ENCODE peak calls at places on chromosomes 7 and 10, in seven cellular contexts. Y is upper lobe of right lung; L is NCI-H1105; N is HCT116; H is cardiac fibroblast; I is Peyer's patch; Q is activated T-helper 2 cell treated with anti-CD3 and anti-CD28 coated beads, Interferon-gamma antibody, Interleukin-2, Interleukin-4, amounts not matched to agents 10 μg/mL and 5 μg/mL and 100 μg/mL, durations not matched to agents 14 hours and 24 hours and 36 hours. C is an unnamed sample.

GRCh38 chr10:133327651-133328357 is 8.9 kb downstream of the CALY start:
- DNase-seq in Y (no peak), L (no peak), N (no peak), H (no peak), I (no peak), Q (no peak), C (no peak)

GRCh38 chr7:115754226-115754625 is 276.3 kb downstream of the TFEC start:
- DNase-seq in Y (no peak), L (no peak), N (no peak), H (no peak), I (no peak), Q (no peak), C (no peak)

GRCh38 chr10:128063736-128064614 is 62.2 kb downstream of the MKI67 start:
- DNase-seq in Y (peak; percentile 75), L (no peak), N (no peak), H (no peak), I (peak; percentile 50), Q (no peak), C (no peak)

GRCh38 chr7:106015586-106016218 is 52.6 kb downstream of the CDHR3 start:
- DNase-seq in Y (no peak), L (no peak), N (no peak), H (no peak), I (no peak), Q (no peak), C (no peak)

GRCh38 chr7:104054362-104054761 is 64.9 kb upstream of the RELN start:
- DNase-seq in Y (no peak), L (no peak), N (no peak), H (no peak), I (no peak), Q (no peak), C (no peak)

GRCh38 chr10:102642553-102643345 is 1.5 kb upstream of the TRIM8 start:
- DNase-seq in Y (peak; percentile 84), L (peak; percentile 44), N (peak; percentile 29), H (peak; percentile 89), I (peak; percentile 82), Q (no peak), C (no peak)

GRCh38 chr7:90006988-90007387 is 147.3 kb upstream of the STEAP1 start:
- DNase-seq in Y (no peak), L (no peak), N (no peak), H (no peak), I (no peak), Q (no peak), C (no peak)

GRCh38 chr10:3273966-3274365 is 101.4 kb upstream of the PITRM1 start:
- DNase-seq in Y (no peak), L (no peak), N (no peak), H (no peak), I (no peak), Q (no peak), C (no peak)

GRCh38 chr7:139646566-139646965 is 123.1 kb downstream of the CLEC2L start:
- DNase-seq in Y (no peak), L (no peak), N (no peak), H (no peak), I (no peak), Q (no peak), C (no peak)

GRCh38 chr7:100567751-100568175 is 5.9 kb downstream of the SAP25 start:
- DNase-seq in Y (peak; percentile 66), L (no peak), N (no peak), H (no peak), I (no peak), Q (no peak), C (no peak)

GRCh38 chr10:11617233-11617632 is 5.8 kb upstream of the USP6NL start:
- DNase-seq in Y (no peak), L (no peak), N (no peak), H (no peak), I (no peak), Q (no peak), C (no peak)

GRCh38 chr10:70619271-70620019 is 16.9 kb upstream of the PRF1 start:
- DNase-seq in Y (no peak), L (no peak), N (peak; percentile 64), H (peak; percentile 47), I (no peak), Q (no peak), C (no peak)

GRCh38 chr10:131802991-131803390 is 97.8 kb upstream of the PPP2R2D start:
- DNase-seq in Y (peak; percentile 54), L (no peak), N (no peak), H (no peak), I (no peak), Q (no peak), C (no peak)

GRCh38 chr10:125602825-125603224 is 80.1 kb downstream of the TEX36 start:
- DNase-seq in Y (no peak), L (no peak), N (no peak), H (no peak), I (no peak), Q (no peak), C (no peak)

GRCh38 chr10:14008648-14009072 is 322.1 kb downstream of the FRMD4A start:
- DNase-seq in Y (no peak), L (no peak), N (no peak), H (no peak), I (no peak), Q (no peak), C (no peak)

GRCh38 chr7:106542550-106543220 is 118.3 kb downstream of the CCDC71L start:
- DNase-seq in Y (no peak), L (peak; percentile 55), N (peak; percentile 77), H (peak; percentile 97), I (peak; percentile 85), Q (peak; percentile 33), C (no peak)

GRCh38 chr10:96752380-96752779 is 32.1 kb upstream of the PIK3AP1 start:
- DNase-seq in Y (no peak), L (no peak), N (no peak), H (no peak), I (no peak), Q (no peak), C (no peak)

GRCh38 chr10:123526356-123527079 is 139.6 kb upstream of the GPR26 start:
- DNase-seq in Y (no peak), L (no peak), N (no peak), H (no peak), I (no peak), Q (no peak), C (no peak)

GRCh38 chr7:2012981-2013380 is 219.8 kb downstream of the MAD1L1 start:
- DNase-seq in Y (peak; percentile 59), L (peak; percentile 17), N (no peak), H (peak; percentile 48), I (no peak), Q (no peak), C (peak; percentile 9)

GRCh38 chr10:103231047-103231551 is 14.6 kb upstream of the RPEL1 start:
- DNase-seq in Y (no peak), L (no peak), N (peak; percentile 49), H (peak; percentile 96), I (no peak), Q (no peak), C (no peak)

GRCh38 chr7:38539477-38540081 is 91.6 kb downstream of the AMPH start:
- DNase-seq in Y (no peak), L (no peak), N (no peak), H (no peak), I (no peak), Q (no peak), C (no peak)

GRCh38 chr7:121337398-121337797 is 8.6 kb downstream of the WNT16 start:
- DNase-seq in Y (no peak), L (no peak), N (no peak), H (no peak), I (no peak), Q (no peak), C (no peak)

GRCh38 chr10:128287099-128287498 is 160.9 kb upstream of the MKI67 start:
- DNase-seq in Y (no peak), L (no peak), N (no peak), H (no peak), I (no peak), Q (no peak), C (no peak)

GRCh38 chr7:151727579-151728285 is 149.2 kb downstream of the PRKAG2 start:
- DNase-seq in Y (no peak), L (no peak), N (peak; percentile 91), H (peak; percentile 90), I (peak; percentile 87), Q (peak; percentile 17), C (no peak)

GRCh38 chr10:86521620-86522384 is at the start of gene WAPL:
- DNase-seq in Y (peak; percentile 98), L (peak; percentile 84), N (peak; percentile 81), H (peak; percentile 95), I (peak; percentile 98), Q (peak; percentile 93), C (peak; percentile 92)

GRCh38 chr7:140084142-140084655 is 21.4 kb upstream of the PARP12 start:
- DNase-seq in Y (no peak), L (no peak), N (no peak), H (no peak), I (no peak), Q (no peak), C (no peak)

GRCh38 chr10:88186335-88186734 is 322.9 kb downstream of the PTEN start:
- DNase-seq in Y (no peak), L (no peak), N (no peak), H (peak; percentile 70), I (no peak), Q (no peak), C (no peak)

GRCh38 chr7:156907656-156908055 is 14.7 kb upstream of the LMBR1 start:
- DNase-seq in Y (no peak), L (no peak), N (no peak), H (peak; percentile 56), I (no peak), Q (no peak), C (no peak)

GRCh38 chr10:30494558-30494957 is 60.6 kb downstream of the MAP3K8 start:
- DNase-seq in Y (no peak), L (no peak), N (no peak), H (no peak), I (no peak), Q (no peak), C (no peak)

GRCh38 chr10:78290131-78290750 is 256.6 kb downstream of the RPS24 start:
- DNase-seq in Y (peak; percentile 46), L (no peak), N (no peak), H (no peak), I (no peak), Q (no peak), C (no peak)

C was measured in D721Med.